ENCODE peak calls at places on chromosomes 16 and 17, in nine cellular contexts. T is mucosa of descending colon, Y is neural progenitor cell, Z is lung, A is pancreas, P is cardiac muscle cell, C is hepatocyte, I is fibroblast of lung, N is right lobe of liver. B is an unnamed sample.

GRCh38 chr16:51328708-51329107 is 177.6 kb upstream of the SALL1 start:
- DNase-seq in P (peak; percentile 13), Z (no peak), A (no peak), N (no peak), T (no peak), C (no peak), Y (no peak), I (peak; percentile 49), B (no peak)

GRCh38 chr17:77423589-77424451 is 283.1 kb downstream of the SEC14L1 start:
- DNase-seq in A (peak; percentile 56), T (peak; percentile 75), C (peak; percentile 78), Z (peak; percentile 74), P (no peak), I (peak; percentile 97), Y (no peak), N (peak; percentile 82), B (no peak)

GRCh38 chr16:75104836-75105235 is 11.7 kb downstream of the LDHD start:
- DNase-seq in Z (no peak), T (no peak), N (peak; percentile 51), A (no peak), Y (no peak), I (no peak), P (no peak), C (no peak), B (no peak)

GRCh38 chr17:46003907-46004748 is 5.1 kb downstream of the STH start:
- DNase-seq in C (peak; percentile 59), Y (no peak), A (peak; percentile 93), I (peak; percentile 18), T (peak; percentile 80), P (no peak), N (peak; percentile 81), Z (no peak), B (no peak)

GRCh38 chr17:37219876-37220608 is 155.7 kb upstream of the C17orf78 start:
- DNase-seq in C (no peak), Y (peak; percentile 28), I (no peak), T (no peak), N (no peak), A (no peak), P (no peak), Z (no peak), B (no peak)

GRCh38 chr17:27665549-27665948 is 34.6 kb downstream of the LGALS9 start:
- DNase-seq in A (no peak), T (peak; percentile 7), P (no peak), I (no peak), Y (no peak), N (peak; percentile 27), Z (no peak), C (no peak), B (no peak)

GRCh38 chr17:65800655-65801054 is 239.2 kb upstream of the AXIN2 start:
- DNase-seq in P (no peak), Z (no peak), T (no peak), I (peak; percentile 29), Y (no peak), C (no peak), N (no peak), A (no peak), B (no peak)

GRCh38 chr17:80826955-80827645 is 164.5 kb upstream of the CHMP6 start:
- DNase-seq in N (peak; percentile 56), Y (peak; percentile 39), Z (no peak), P (no peak), C (peak; percentile 50), I (peak; percentile 99), A (no peak), T (no peak), B (no peak)

GRCh38 chr16:1349351-1349750 is 2.3 kb downstream of the TSR3 start:
- DNase-seq in A (no peak), C (no peak), I (no peak), T (no peak), N (no peak), Z (no peak), Y (no peak), P (no peak), B (no peak)

GRCh38 chr16:24729967-24730815 is 740 bp downstream of the TNRC6A start:
- DNase-seq in I (no peak), N (peak; percentile 60), C (peak; percentile 52), Y (peak; percentile 31), T (peak; percentile 70), A (peak; percentile 32), Z (no peak), P (peak; percentile 18), B (no peak)

DNA sequence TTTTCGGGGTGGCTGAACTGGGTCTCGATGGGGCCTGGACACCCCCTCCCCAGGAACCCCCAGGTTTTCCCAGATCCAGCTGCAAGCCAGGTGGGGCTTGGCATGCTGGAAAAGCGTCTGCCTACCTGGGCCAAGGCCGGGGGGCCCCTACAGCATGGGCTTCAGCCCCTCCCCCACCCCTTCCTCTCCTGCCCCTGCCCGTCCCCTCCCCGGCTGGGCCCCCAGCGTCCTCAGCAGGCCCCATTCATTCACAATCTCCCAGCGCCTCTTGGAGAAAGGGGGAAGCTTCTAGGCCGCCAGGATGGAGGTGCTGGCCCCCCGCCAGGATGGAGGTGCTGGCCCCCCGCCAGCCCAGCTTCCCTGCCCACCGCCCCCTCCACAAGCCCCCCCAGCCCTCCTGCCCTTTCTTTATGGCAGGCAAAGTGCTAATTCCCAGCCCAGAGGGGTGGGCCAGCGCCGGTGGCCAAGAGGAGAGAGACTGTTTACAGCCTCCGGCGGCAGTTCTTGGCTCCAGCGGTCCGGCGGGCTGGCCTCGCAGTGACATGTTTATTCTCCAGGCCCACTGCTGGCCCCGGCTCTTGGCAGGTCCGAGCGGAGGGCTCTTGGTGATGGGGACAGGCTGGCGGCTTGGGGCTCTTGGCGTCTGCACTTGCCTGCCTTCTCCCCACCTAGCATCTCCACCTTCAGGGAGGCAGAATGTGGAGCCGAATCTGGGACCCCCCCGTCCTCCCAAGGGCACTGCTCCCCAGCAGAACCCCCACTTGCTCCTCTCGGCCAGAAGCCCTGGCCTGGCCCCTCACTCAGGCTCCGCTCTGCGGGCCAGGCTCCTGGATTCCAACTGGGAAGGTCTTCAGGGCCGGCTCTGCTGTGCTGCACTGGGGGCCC is 94.4 kb upstream of the CIBAR2 start:
- DNase-seq in A (peak; percentile 63), I (peak; percentile 56), T (peak; percentile 65), P (peak; percentile 87), Y (peak; percentile 61), C (peak; percentile 81), N (peak; percentile 64), Z (no peak), B (no peak)
- H3K4me1 ChIP-seq in A (peaks cover 41% of the 10 kb centered on the region), I (peaks cover 55% of the 10 kb centered on the region), T (no peaks in the 10 kb centered on the region), P (peaks cover 63% of the 10 kb centered on the region), Y (peaks cover 41% of the 10 kb centered on the region), C (peaks cover 63% of the 10 kb centered on the region), N (peaks cover 16% of the 10 kb centered on the region), Z (peaks cover 15% of the 10 kb centered on the region), B (peaks cover 38% of the 10 kb centered on the region)

GRCh38 chr17:78893684-78894083 is 9.3 kb downstream of the CEP295NL start:
- DNase-seq in N (no peak), T (no peak), I (no peak), Z (no peak), P (no peak), C (no peak), Y (no peak), A (no peak), B (no peak)

GRCh38 chr17:78892520-78892919 is 10.5 kb downstream of the CEP295NL start:
- DNase-seq in T (no peak), A (no peak), C (no peak), Z (no peak), N (no peak), Y (no peak), P (no peak), I (no peak), B (no peak)

GRCh38 chr17:78891406-78892061 is 11.5 kb downstream of the CEP295NL start:
- DNase-seq in T (no peak), Y (no peak), Z (no peak), A (no peak), N (no peak), I (no peak), C (no peak), P (no peak), B (no peak)

GRCh38 chr17:78892936-78893379 is 10.0 kb downstream of the CEP295NL start:
- DNase-seq in I (no peak), Y (no peak), C (no peak), T (no peak), Z (no peak), A (no peak), P (no peak), N (no peak), B (no peak)

GRCh38 chr17:78892062-78892456 is 10.9 kb downstream of the CEP295NL start:
- DNase-seq in A (no peak), Z (no peak), T (no peak), Y (no peak), P (no peak), N (no peak), I (no peak), C (no peak), B (no peak)
- H3K4me1 ChIP-seq in A (peaks cover 8% of the 10 kb centered on the region), Z (peaks cover 13% of the 10 kb centered on the region), T (peaks cover 9% of the 10 kb centered on the region), Y (no peaks in the 10 kb centered on the region), P (no peaks in the 10 kb centered on the region), N (no peaks in the 10 kb centered on the region), I (peaks cover 16% of the 10 kb centered on the region), C (no peaks in the 10 kb centered on the region), B (peaks cover 86% of the 10 kb centered on the region)

DNA sequence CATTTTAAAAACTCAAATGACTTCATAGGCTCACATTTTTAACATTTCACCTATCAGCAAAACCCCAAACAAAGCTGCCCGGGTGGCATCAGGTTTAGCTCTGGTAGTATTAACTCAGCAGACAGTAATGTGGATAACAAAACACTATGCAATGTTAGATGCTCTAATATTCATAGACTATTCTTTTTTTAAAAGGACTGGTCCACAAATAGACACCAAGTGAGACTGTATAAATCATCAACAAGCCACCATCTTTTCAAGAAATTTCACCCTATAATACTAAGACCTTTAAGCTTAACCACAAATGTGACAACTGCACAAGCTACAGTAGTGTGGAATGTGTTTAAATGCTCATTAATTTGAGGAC is 20.2 kb downstream of the SNN start:
- DNase-seq in Y (no peak), T (no peak), P (no peak), A (no peak), Z (no peak), I (no peak), C (no peak), N (no peak), B (no peak)
- H3K4me1 ChIP-seq in Y (peaks cover 14% of the 10 kb centered on the region), T (peaks cover 5% of the 10 kb centered on the region), P (no peaks in the 10 kb centered on the region), A (peaks cover 13% of the 10 kb centered on the region), Z (peaks cover 1% of the 10 kb centered on the region), I (peaks cover 4% of the 10 kb centered on the region), C (no peaks in the 10 kb centered on the region), N (no peaks in the 10 kb centered on the region), B (peaks cover 6% of the 10 kb centered on the region)

GRCh38 chr17:53721101-53721500 is 101.6 kb upstream of the KIF2B start:
- DNase-seq in C (no peak), I (peak; percentile 49), T (no peak), Y (no peak), A (no peak), N (no peak), Z (no peak), P (no peak), B (no peak)

GRCh38 chr17:53719229-53719628 is 103.5 kb upstream of the KIF2B start:
- DNase-seq in N (no peak), T (no peak), P (no peak), A (no peak), C (peak; percentile 7), Y (no peak), I (peak; percentile 22), Z (no peak), B (no peak)

GRCh38 chr17:53724726-53725125 is 98.0 kb upstream of the KIF2B start:
- DNase-seq in N (no peak), I (no peak), C (peak; percentile 7), P (no peak), A (no peak), Y (no peak), Z (no peak), T (no peak), B (no peak)

DNA sequence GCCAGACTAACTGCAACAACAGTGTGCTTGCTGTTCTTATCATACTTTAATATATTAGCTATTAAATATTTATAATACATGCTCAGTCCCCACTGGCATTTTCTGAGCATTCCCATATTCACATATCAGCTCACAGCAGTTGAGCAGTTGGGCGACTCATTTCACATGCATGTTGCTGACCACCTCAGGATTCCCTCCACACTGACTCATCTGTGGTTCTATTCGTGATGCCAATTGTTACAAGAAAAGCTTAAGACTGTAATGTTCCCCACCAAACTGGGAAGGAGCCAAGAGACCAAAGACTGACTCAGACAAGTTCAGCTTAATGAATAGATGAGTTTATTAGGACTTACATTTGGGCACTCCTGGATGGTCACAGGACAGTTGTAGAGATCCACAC is 100.3 kb upstream of the KIF2B start:
- DNase-seq in Y (no peak), Z (no peak), N (no peak), C (peak; percentile 24), P (no peak), T (no peak), I (peak; percentile 100), A (no peak), B (no peak)
- H3K4me1 ChIP-seq in Y (no peaks in the 10 kb centered on the region), Z (no peaks in the 10 kb centered on the region), N (no peaks in the 10 kb centered on the region), C (no peaks in the 10 kb centered on the region), P (no peaks in the 10 kb centered on the region), T (no peaks in the 10 kb centered on the region), I (no peaks in the 10 kb centered on the region), A (no peaks in the 10 kb centered on the region), B (no peaks in the 10 kb centered on the region)